ENCODE peak calls at places on chromosomes 13 and 19, in four cellular contexts. B, Y, D and X are unnamed samples.

GRCh38 chr19:7680606-7681335 is at the start of gene TRAPPC5:
- DNase-seq in B (peak; percentile 83), Y (peak; percentile 94), D (peak; percentile 86), X (peak; percentile 39)

GRCh38 chr19:30625947-30626346 is 253.8 kb downstream of the ZNF536 start:
- DNase-seq in B (no peak), Y (no peak), D (no peak), X (no peak)

GRCh38 chr13:31198524-31198923 is 1.3 kb upstream of the B3GLCT start:
- DNase-seq in B (no peak), Y (no peak), D (no peak), X (no peak)

GRCh38 chr13:73215807-73216206 is 157.0 kb downstream of the KLF5 start:
- DNase-seq in B (peak; percentile 54), Y (no peak), D (no peak), X (no peak)

GRCh38 chr19:3125900-3126524 is 9.8 kb upstream of the GNA15 start:
- DNase-seq in B (peak; percentile 58), Y (peak; percentile 83), D (peak; percentile 49), X (no peak)

GRCh38 chr19:15323496-15324235 is 8.7 kb downstream of the BRD4 start:
- DNase-seq in B (peak; percentile 68), Y (no peak), D (no peak), X (no peak)

GRCh38 chr13:98222081-98222554 is 45.0 kb upstream of the RNF113B start:
- DNase-seq in B (peak; percentile 63), Y (no peak), D (peak; percentile 90), X (no peak)

GRCh38 chr19:50252111-50252886 is 48.9 kb downstream of the MYH14 start:
- DNase-seq in B (peak; percentile 13), Y (peak; percentile 45), D (peak; percentile 35), X (no peak)

GRCh38 chr19:33206261-33207039 is 12.3 kb downstream of the LRP3 start:
- DNase-seq in B (no peak), Y (no peak), D (no peak), X (no peak)

GRCh38 chr13:25232937-25233515 is 54.3 kb downstream of the MTMR6 start:
- DNase-seq in B (peak; percentile 52), Y (no peak), D (peak; percentile 46), X (no peak)

GRCh38 chr13:114310961-114311360 is 3.3 kb upstream of the CHAMP1 start:
- DNase-seq in B (peak; percentile 27), Y (no peak), D (no peak), X (peak; percentile 37)

GRCh38 chr19:35987571-35987896 is 7.5 kb upstream of the SDHAF1 start:
- DNase-seq in B (no peak), Y (no peak), D (no peak), X (no peak)

GRCh38 chr13:27709779-27710178 is 82.5 kb upstream of the GSX1 start:
- DNase-seq in B (no peak), Y (no peak), D (no peak), X (no peak)

GRCh38 chr19:51689751-51690358 is 3.3 kb upstream of the SPACA6 start:
- DNase-seq in B (peak; percentile 53), Y (no peak), D (peak; percentile 40), X (no peak)

GRCh38 chr13:76982051-76982450 is 9.8 kb upstream of the CLN5 start:
- DNase-seq in B (no peak), Y (no peak), D (no peak), X (no peak)

GRCh38 chr13:101949681-101950080 is 452.2 kb downstream of the FGF14 start:
- DNase-seq in B (no peak), Y (no peak), D (no peak), X (no peak)

GRCh38 chr19:4713384-4713951 is 10.2 kb downstream of the DPP9 start:
- DNase-seq in B (peak; percentile 95), Y (no peak), D (peak; percentile 98), X (peak; percentile 58)

GRCh38 chr19:35045667-35046300 is 4.3 kb downstream of the HPN start:
- DNase-seq in B (peak; percentile 62), Y (peak; percentile 36), D (peak; percentile 74), X (no peak)

GRCh38 chr13:40060318-40061007 is 405.0 kb downstream of the COG6 start:
- DNase-seq in B (peak; percentile 93), Y (peak; percentile 67), D (peak; percentile 46), X (no peak)

GRCh38 chr19:21147540-21147939 is 5.7 kb downstream of the ZNF431 start:
- DNase-seq in B (no peak), Y (no peak), D (no peak), X (no peak)

GRCh38 chr13:100584901-100585300 is 3.7 kb downstream of the GGACT start:
- DNase-seq in B (no peak), Y (no peak), D (no peak), X (no peak)

GRCh38 chr13:21736926-21737325 is 66.1 kb downstream of the FGF9 start:
- DNase-seq in B (no peak), Y (no peak), D (no peak), X (no peak)

GRCh38 chr13:38883783-38884182 is 106.8 kb downstream of the STOML3 start:
- DNase-seq in B (peak; percentile 33), Y (no peak), D (peak; percentile 30), X (no peak)

GRCh38 chr19:18093439-18094161 is 4.0 kb upstream of the MAST3 start:
- DNase-seq in B (peak; percentile 42), Y (no peak), D (no peak), X (no peak)

GRCh38 chr19:31149306-31149975 is 199.8 kb downstream of the TSHZ3 start:
- DNase-seq in B (no peak), Y (no peak), D (no peak), X (no peak)

GRCh38 chr19:31317542-31317941 is 31.7 kb downstream of the TSHZ3 start:
- DNase-seq in B (no peak), Y (no peak), D (no peak), X (no peak)

GRCh38 chr19:46372901-46373572 is 26.1 kb downstream of the PPP5C start:
- DNase-seq in B (peak; percentile 46), Y (no peak), D (peak; percentile 45), X (no peak)

GRCh38 chr13:106490887-106491321 is 44.6 kb downstream of the EFNB2 start:
- DNase-seq in B (no peak), Y (no peak), D (peak; percentile 84), X (no peak)

GRCh38 chr19:30009013-30009412 is 67.0 kb downstream of the URI1 start:
- DNase-seq in B (no peak), Y (no peak), D (no peak), X (no peak)

GRCh38 chr13:25286308-25286968 is 850 bp downstream of the MTMR6 start:
- DNase-seq in B (peak; percentile 58), Y (peak; percentile 34), D (peak; percentile 62), X (no peak)

GRCh38 chr13:32126756-32127155 is 95.2 kb downstream of the FRY start:
- DNase-seq in B (no peak), Y (no peak), D (no peak), X (no peak)

GRCh38 chr13:25977216-25977615 is 74.6 kb downstream of the SHISA2 start:
- DNase-seq in B (no peak), Y (no peak), D (peak; percentile 42), X (no peak)